ENCODE peak calls at places on chromosome 9, in five cellular contexts. T, M, O, S and L are unnamed samples. For H3K4me1, the result is how much of the 10 kb centered on the place peaks cover.

GRCh38 chr9:18260527-18260926 is 213.4 kb upstream of the ADAMTSL1 start:
- DNase-seq in S (peak), O (peak), M (no peak), T (no peak), L (peak)

GRCh38 chr9:15813076-15813475 is 260.2 kb downstream of the CCDC171 start:
- DNase-seq in M (no peak), O (no peak), S (no peak), T (no peak), L (no peak)

GRCh38 chr9:81623778-81624177 is 65.6 kb downstream of the TLE1 start:
- DNase-seq in T (no peak), O (no peak), S (no peak), M (no peak), L (no peak)

GRCh38 chr9:130806388-130806716 is 28.7 kb upstream of the ABL1 start:
- DNase-seq in S (no peak), M (no peak), T (no peak), O (no peak), L (no peak)

GRCh38 chr9:104997536-104997935 is 69.6 kb upstream of the ABCA1 start:
- DNase-seq in M (no peak), T (no peak), S (no peak), O (no peak), L (no peak)

GRCh38 chr9:135241381-135242380 is 154.2 kb downstream of the OLFM1 start:
- DNase-seq in S (no peak), M (no peak), T (no peak), O (no peak), L (no peak)

GRCh38 chr9:27094640-27095039 is 14.4 kb upstream of the TEK start:
- DNase-seq in S (no peak), O (peak), T (peak), M (peak), L (peak)

GRCh38 chr9:32523910-32524309 is 2.1 kb downstream of the RIGI start:
- DNase-seq in O (no peak), S (no peak), T (no peak), M (no peak), L (no peak)

GRCh38 chr9:127862075-127863011 is 7.9 kb upstream of the ENG start:
- DNase-seq in O (no peak), S (no peak), T (peak), M (no peak), L (no peak)

GRCh38 chr9:83956288-83957028 is 23.6 kb downstream of the HNRNPK start:
- DNase-seq in O (no peak), T (no peak), M (no peak), S (peak), L (peak)

GRCh38 chr9:89864257-89864656 is 259.4 kb downstream of the GADD45G start:
- DNase-seq in M (no peak), T (no peak), O (no peak), S (no peak), L (no peak)

GRCh38 chr9:78575041-78575440 is 278.1 kb downstream of the PSAT1 start:
- DNase-seq in T (no peak), O (no peak), M (no peak), S (no peak), L (no peak)

GRCh38 chr9:751137-752051 is 90.1 kb upstream of the DMRT1 start:
- DNase-seq in T (no peak), M (peak), O (peak), S (no peak), L (no peak)

GRCh38 chr9:5947912-5948311 is 57.2 kb downstream of the MLANA start:
- DNase-seq in O (no peak), T (no peak), S (no peak), M (no peak), L (no peak)

GRCh38 chr9:131976157-131976740 is 103.4 kb downstream of the MED27 start:
- DNase-seq in M (no peak), S (peak), O (no peak), T (no peak), L (no peak)

GRCh38 chr9:124270504-124271335 is 13.0 kb downstream of the NEK6 start:
- DNase-seq in T (peak), M (no peak), O (no peak), S (no peak), L (no peak)

GRCh38 chr9:119368681-119369581 is at the start of gene BRINP1:
- DNase-seq in M (no peak), S (peak), T (no peak), O (peak), L (no peak)

GRCh38 chr9:117466111-117466510 is 51.3 kb upstream of the ASTN2 start:
- DNase-seq in O (no peak), T (no peak), M (no peak), S (no peak), L (no peak)

GRCh38 chr9:16236326-16236725 is 634.1 kb downstream of the BNC2 start:
- DNase-seq in S (no peak), T (no peak), O (no peak), M (peak), L (peak)

DNA sequence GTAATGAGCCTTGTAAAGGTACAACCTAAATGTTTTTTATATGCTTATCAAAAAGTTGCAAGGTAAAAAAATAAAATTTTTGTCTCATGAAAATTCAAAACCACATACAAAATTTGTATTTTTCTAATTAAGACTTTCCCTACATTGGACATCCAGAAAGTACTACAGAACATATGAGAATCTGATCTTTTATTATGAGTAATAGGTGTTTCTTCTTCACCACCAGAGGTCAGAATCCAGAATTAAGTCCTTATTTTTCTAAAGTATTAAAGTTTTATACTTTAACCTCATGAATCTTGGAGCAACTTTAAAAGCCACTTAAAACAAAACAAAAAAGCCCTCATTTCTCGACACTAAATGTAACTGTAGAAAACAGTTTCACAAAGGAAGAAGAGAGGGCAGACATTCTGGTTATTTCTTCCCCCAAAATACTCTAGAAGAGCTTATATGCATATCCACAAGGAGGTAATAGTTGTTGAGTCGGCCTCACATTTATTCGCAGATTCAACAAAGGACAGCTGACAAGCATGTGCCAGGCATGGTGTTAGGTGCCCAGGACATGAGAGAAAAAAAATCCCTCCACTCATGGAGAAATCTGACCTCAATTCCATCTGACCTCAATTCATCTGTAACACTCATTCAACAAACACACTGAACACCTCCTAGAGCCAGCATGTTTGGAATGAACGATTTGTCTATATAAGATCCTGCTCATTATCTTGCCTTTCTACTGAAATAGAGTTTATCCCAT is 69.2 kb downstream of the MLLT3 start:
- DNase-seq in S (no peak), T (peak), O (no peak), M (peak), L (peak)
- TF ChIP-seq CTCF in S (peak), T (no peak), O (peak), M (peak), L (no peak)

DNA sequence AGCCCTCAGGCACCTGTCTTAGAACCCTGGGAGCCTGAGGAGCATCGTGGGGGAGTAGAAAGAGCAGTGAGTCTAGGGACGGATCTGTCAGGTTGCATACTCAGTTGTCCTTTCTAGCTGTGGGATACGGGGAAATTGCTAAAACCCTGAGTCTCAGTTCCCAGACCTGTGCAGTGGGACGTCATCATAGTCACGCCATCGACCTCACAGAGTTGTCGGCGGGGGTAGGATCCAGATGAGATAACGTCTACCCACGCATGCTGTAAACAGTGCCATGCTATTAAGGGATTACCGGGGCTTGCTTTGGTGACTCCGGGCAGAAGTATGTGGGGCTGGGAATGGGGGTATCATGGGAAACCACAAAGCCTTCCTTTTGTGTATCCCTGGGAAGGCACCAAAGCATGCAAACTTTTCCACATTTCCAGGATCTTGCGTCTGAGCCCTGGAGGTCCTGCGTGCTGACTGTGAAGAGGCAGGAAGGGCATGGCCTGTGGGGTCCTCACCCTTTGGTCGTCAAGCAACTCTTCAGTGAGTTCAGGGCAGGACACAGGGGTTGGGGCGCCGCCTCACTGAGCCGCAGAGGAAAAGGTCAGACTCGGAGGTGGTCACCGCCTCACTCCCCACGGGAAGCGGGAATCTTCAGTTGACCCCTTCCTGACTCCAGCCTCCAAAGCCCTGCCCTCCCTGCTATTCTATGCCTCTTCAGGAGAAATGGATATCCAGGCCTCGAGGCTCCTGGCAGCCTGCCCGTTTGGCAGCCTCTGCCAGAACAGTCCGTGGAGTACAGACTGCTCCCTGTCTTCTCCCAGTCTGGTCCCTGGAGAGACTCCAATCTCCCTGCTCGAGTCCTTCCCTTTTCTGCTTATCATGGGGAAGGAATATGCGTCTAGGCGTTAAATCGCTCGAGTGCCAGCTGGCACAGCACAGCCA is 186.8 kb upstream of the KLF9 start:
- DNase-seq in M (peak), S (peak), T (peak), O (peak), L (peak)
- H3K9ac ChIP-seq in M (peak), S (peak), T (peak), O (peak), L (peak)

GRCh38 chr9:112858005-112858404 is 32.7 kb downstream of the SLC46A2 start:
- DNase-seq in O (no peak), T (no peak), S (no peak), M (no peak), L (no peak)
- H3K4me1 ChIP-seq in O (under half), T (under half), S (under half), M (under half), L (under half)

GRCh38 chr9:108889649-108890067 is 27.6 kb downstream of the ACTL7A start:
- DNase-seq in S (no peak), M (peak), T (peak), O (peak), L (peak)
- TF ChIP-seq CTCF in S (peak), M (peak), T (peak), O (peak), L (no peak)

GRCh38 chr9:136671254-136671614 is 8.5 kb downstream of the EGFL7 start:
- DNase-seq in T (peak), M (no peak), S (no peak), O (no peak), L (no peak)

GRCh38 chr9:136668983-136669790 is 6.5 kb downstream of the EGFL7 start:
- DNase-seq in T (peak), O (no peak), M (no peak), S (no peak), L (no peak)

GRCh38 chr9:136667940-136668760 is 5.4 kb downstream of the EGFL7 start:
- DNase-seq in M (no peak), O (no peak), T (peak), S (no peak), L (no peak)

GRCh38 chr9:136670571-136671253 is 8.0 kb downstream of the EGFL7 start:
- DNase-seq in M (no peak), S (no peak), T (peak), O (no peak), L (no peak)

DNA sequence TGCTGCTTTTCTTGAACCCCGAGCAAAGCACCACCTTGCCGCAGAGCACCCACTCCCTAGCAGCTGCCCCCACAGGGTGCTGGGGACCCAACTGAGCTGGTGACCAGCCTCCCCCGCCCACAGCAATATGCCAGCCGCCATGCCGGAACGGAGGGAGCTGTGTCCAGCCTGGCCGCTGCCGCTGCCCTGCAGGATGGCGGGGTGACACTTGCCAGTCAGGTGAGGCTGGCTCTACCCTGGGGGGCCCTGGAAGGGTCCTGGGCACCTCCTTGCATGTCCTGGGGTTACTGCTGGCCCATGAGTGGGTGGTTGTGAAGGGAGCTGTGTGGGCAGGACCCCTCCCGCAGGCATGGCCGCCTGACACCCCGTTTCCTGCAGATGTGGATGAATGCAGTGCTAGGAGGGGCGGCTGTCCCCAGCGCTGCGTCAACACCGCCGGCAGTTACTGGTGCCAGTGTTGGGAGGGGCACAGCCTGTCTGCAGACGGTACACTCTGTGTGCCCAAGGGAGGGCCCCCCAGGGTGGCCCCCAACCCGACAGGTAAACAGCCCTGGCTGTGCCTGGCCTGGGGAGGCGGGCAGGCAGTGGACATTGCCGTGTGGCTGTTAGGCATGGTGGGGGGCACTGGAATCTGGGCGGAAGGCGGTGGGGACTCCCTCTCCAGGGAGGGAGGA is 7.2 kb downstream of the EGFL7 start:
- DNase-seq in M (no peak), S (no peak), O (no peak), T (peak), L (no peak)
- H3K9ac ChIP-seq in M (no peak), S (no peak), O (no peak), T (peak), L (no peak)

DNA sequence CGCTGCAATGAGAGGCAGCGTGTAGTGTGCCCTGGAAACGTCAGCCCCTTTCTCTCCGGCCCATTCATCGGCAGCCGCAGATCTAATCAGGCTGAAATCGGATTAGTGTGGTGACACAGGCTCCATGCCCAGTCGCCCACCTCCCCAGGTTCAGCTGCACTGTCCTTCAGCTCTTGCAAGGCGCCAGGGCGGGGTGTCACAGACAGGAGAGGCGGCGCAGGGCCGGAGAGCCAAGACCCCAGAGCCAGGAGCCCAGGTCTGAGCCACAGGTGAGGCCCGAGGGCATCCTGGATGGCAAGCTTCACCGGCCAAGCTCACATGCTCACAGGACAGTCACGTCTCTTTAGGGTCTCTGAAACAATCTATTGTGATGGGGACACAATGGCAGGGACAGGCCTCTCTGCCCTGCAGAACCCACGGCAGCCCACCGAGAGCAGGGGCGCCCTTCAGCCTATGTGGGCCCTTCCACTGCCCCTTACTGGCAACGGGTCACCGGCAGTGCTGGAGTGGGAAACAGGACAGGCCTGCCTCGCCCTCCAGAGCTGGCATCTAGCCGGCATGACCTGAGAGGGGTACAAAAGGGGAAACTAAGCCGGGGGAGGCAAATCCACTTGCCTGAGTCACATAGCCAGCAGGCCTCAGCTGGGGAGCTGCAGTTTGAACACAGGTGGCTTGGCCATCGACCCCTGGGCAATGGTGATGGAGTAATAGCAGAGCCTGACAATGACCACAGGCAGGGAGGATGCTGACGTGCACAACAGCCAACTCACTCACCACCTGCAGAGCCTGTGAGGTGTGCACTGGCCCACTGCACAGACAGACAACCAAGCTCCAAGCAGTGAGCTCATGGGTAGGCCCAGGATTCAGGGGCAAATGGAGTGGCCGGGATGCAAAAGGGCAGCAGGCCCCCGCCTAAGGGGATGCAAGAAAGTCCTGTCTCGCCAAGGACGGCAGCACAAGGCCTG is 48.1 kb downstream of the VAV2 start:
- DNase-seq in S (peak), O (peak), M (peak), T (no peak), L (no peak)
- H3K4me1 ChIP-seq in S (half or more), O (under half), M (under half), T (under half), L (under half)

DNA sequence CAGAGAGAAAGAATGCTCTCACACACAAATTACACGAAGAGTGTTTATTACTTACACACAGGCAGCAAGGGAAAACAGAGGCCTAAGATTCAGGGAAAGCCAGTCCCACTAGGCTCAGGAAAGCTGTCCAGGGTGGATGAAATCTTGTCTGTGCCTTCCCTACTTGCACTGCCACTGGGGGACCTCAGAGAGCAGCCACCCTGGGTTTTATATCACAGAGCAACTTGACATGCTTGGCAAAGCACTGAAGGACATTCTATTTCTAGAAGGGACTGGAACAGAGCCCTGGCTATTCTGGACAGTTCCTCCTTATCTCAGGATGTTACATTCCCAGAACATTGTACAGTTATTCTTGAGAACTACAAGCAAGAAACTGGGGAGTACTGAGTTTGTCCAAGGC is 7.5 kb upstream of the PRSS3 start:
- DNase-seq in M (no peak), S (no peak), O (no peak), T (no peak), L (no peak)
- TF ChIP-seq CTCF in M (no peak), S (no peak), O (no peak), T (no peak), L (no peak)

DNA sequence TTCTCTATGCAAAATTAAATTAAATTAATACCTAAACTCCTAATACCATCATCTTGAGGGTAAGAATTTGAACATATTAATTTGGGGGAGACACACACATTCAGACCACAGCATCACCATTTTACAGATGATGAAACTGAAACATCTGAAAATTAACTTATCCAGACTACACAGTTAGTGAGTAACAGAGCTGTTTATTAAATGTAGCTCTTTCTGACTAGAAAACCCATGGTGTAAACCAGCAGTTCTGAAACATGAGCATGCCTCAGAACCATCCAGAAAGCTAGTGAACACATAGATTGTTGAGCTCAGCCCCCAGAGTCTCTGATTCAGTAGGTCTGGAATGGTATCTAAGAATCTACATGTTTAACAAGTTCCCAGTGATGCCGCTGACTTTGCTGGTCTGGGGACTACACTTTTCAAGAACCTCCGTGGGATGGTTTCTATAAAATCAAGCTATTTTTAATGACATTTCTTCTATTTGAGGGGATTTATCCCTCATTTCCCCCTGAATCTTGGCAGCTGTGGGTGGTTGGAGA is 113.5 kb downstream of the RORB start:
- DNase-seq in T (no peak), S (no peak), O (no peak), M (no peak), L (peak)
- H3K9ac ChIP-seq in T (no peak), S (no peak), O (no peak), M (no peak), L (no peak)